ENCODE peak calls at places on chromosomes 7 and 10, in six cellular contexts. F is hepatocyte; W is endodermal cell; K is CD4-positive, alpha-beta memory T cell; B is SK-N-SH; N is naive thymus-derived CD4-positive, alpha-beta T cell. D is an unnamed sample.
A peak's percentile ranks its signal among the peaks of the same experiment; 100 is the strongest.

GRCh38 chr10:123665371-123666286 is 526 bp upstream of the GPR26 start:
- DNase-seq in F (no peak), W (peak; percentile 63), K (no peak), B (peak; percentile 62), N (no peak), D (no peak)

GRCh38 chr7:134042307-134042706 is 84.8 kb upstream of the LRGUK start:
- DNase-seq in F (no peak), W (no peak), K (no peak), B (peak; percentile 59), N (no peak), D (no peak)

GRCh38 chr10:3496138-3496537 is 288.9 kb downstream of the KLF6 start:
- DNase-seq in F (no peak), W (no peak), K (no peak), B (no peak), N (no peak), D (no peak)

GRCh38 chr7:43933902-43934560 is 7.8 kb downstream of the UBE2D4 start:
- DNase-seq in F (no peak), W (no peak), K (no peak), B (no peak), N (no peak), D (no peak)

GRCh38 chr10:30466466-30466865 is 32.5 kb downstream of the MAP3K8 start:
- DNase-seq in F (no peak), W (no peak), K (no peak), B (no peak), N (no peak), D (no peak)

GRCh38 chr7:151901313-151901669 is 24.4 kb upstream of the PRKAG2 start:
- DNase-seq in F (no peak), W (no peak), K (no peak), B (no peak), N (no peak), D (no peak)

GRCh38 chr10:107548301-107548700 is 383.8 kb upstream of the SORCS1 start:
- DNase-seq in F (no peak), W (peak; percentile 75), K (no peak), B (no peak), N (no peak), D (no peak)

GRCh38 chr10:62805139-62806092 is 896 bp downstream of the ADO start:
- DNase-seq in F (peak; percentile 67), W (peak; percentile 81), K (no peak), B (peak; percentile 69), N (no peak), D (peak; percentile 47)

GRCh38 chr7:105102557-105103352 is 88.8 kb downstream of the KMT2E start:
- DNase-seq in F (no peak), W (no peak), K (no peak), B (peak; percentile 45), N (no peak), D (no peak)

GRCh38 chr7:64515330-64515729 is 47.5 kb downstream of the ZNF680 start:
- DNase-seq in F (no peak), W (no peak), K (no peak), B (no peak), N (no peak), D (no peak)

GRCh38 chr7:157734926-157735640 is 398.3 kb downstream of the DNAJB6 start:
- DNase-seq in F (no peak), W (no peak), K (no peak), B (no peak), N (no peak), D (no peak)
- H3K27me3 ChIP-seq in F (peaks cover 9% of the 10 kb centered on the region), W (no peaks in the 10 kb centered on the region), K (no peaks in the 10 kb centered on the region), B (no peaks in the 10 kb centered on the region), N (no peaks in the 10 kb centered on the region), D (no peaks in the 10 kb centered on the region)

GRCh38 chr7:155490697-155491628 is 33.0 kb downstream of the EN2 start:
- DNase-seq in F (no peak), W (peak; percentile 77), K (no peak), B (peak; percentile 71), N (no peak), D (no peak)

GRCh38 chr7:155489158-155489840 is 31.4 kb downstream of the EN2 start:
- DNase-seq in F (no peak), W (no peak), K (no peak), B (no peak), N (no peak), D (no peak)

GRCh38 chr7:155488483-155489127 is 30.7 kb downstream of the EN2 start:
- DNase-seq in F (no peak), W (no peak), K (no peak), B (no peak), N (no peak), D (no peak)

GRCh38 chr7:155491812-155492211 is 33.9 kb downstream of the EN2 start:
- DNase-seq in F (no peak), W (no peak), K (no peak), B (no peak), N (no peak), D (no peak)

GRCh38 chr7:155489862-155490696 is 32.1 kb downstream of the EN2 start:
- DNase-seq in F (no peak), W (peak; percentile 66), K (no peak), B (peak; percentile 47), N (no peak), D (no peak)
- H3K27me3 ChIP-seq in F (peaks cover 52% of the 10 kb centered on the region), W (peaks cover 76% of the 10 kb centered on the region), K (no peaks in the 10 kb centered on the region), B (peaks cover 95% of the 10 kb centered on the region), N (no peaks in the 10 kb centered on the region), D (no peaks in the 10 kb centered on the region)

GRCh38 chr10:80579370-80579769 is 41.7 kb downstream of the SH2D4B start:
- DNase-seq in F (no peak), W (no peak), K (no peak), B (no peak), N (no peak), D (no peak)

GRCh38 chr10:80581469-80581835 is 43.8 kb downstream of the SH2D4B start:
- DNase-seq in F (no peak), W (no peak), K (no peak), B (no peak), N (no peak), D (no peak)

GRCh38 chr10:80582561-80582960 is 44.9 kb downstream of the SH2D4B start:
- DNase-seq in F (no peak), W (no peak), K (no peak), B (no peak), N (no peak), D (no peak)

GRCh38 chr10:80580811-80581468 is 43.2 kb downstream of the SH2D4B start:
- DNase-seq in F (peak; percentile 18), W (no peak), K (no peak), B (no peak), N (no peak), D (no peak)

GRCh38 chr10:80579849-80580645 is 42.3 kb downstream of the SH2D4B start:
- DNase-seq in F (no peak), W (no peak), K (no peak), B (no peak), N (no peak), D (no peak)
- H3K27me3 ChIP-seq in F (no peaks in the 10 kb centered on the region), W (no peaks in the 10 kb centered on the region), K (no peaks in the 10 kb centered on the region), B (no peaks in the 10 kb centered on the region), N (no peaks in the 10 kb centered on the region), D (no peaks in the 10 kb centered on the region)

DNA sequence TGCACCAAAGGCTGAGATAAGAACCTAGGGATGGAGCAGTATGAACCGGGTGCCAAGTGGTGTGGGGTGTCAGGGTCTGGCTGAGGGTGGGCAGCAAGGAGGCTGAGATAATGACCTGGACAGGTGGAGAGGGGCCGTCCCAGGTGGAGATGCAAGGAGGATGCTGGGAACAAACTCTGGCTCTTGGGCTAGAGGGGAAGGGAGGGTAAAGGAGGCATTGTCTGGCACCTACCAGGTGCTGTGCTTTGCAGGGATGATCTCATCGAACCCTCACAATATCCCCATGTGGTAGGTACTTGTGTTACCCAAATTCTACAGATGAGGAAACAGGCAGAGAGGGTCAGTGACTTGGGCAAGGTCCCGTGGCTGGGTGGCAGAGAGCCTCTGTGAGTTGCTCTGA is 19.9 kb upstream of the HOXA13 start:
- DNase-seq in F (no peak), W (no peak), K (no peak), B (no peak), N (no peak), D (no peak)
- H3K27me3 ChIP-seq in F (peaks cover 91% of the 10 kb centered on the region), W (peaks cover 98% of the 10 kb centered on the region), K (peaks cover 18% of the 10 kb centered on the region), B (peaks cover 100% of the 10 kb centered on the region), N (peaks cover 3% of the 10 kb centered on the region), D (peaks cover 67% of the 10 kb centered on the region)

DNA sequence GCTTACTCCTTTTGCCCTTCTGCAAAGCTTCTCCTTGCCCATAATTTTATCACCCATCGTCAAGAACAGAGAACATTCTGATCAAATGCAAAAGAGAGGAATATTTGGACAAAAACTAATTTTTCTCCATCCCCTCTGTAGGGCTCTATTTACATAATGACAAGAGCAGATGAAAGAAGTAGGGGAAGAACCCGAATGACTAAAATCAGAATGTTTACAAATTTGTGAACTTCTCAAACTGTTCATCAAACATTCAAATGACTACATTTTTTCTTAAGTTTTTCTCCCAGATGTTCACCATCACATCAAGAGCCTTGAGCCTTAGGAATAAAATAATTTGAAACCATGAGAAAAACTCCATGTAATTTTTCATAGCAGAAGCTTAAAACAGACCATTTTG is 119.4 kb downstream of the DGKI start:
- DNase-seq in F (no peak), W (no peak), K (no peak), B (no peak), N (no peak), D (no peak)
- H3K27me3 ChIP-seq in F (peaks cover 8% of the 10 kb centered on the region), W (no peaks in the 10 kb centered on the region), K (no peaks in the 10 kb centered on the region), B (no peaks in the 10 kb centered on the region), N (no peaks in the 10 kb centered on the region), D (no peaks in the 10 kb centered on the region)

GRCh38 chr7:121479466-121479865 is 83.4 kb upstream of the FAM3C start:
- DNase-seq in F (no peak), W (no peak), K (no peak), B (no peak), N (no peak), D (no peak)
- H3K27me3 ChIP-seq in F (no peaks in the 10 kb centered on the region), W (no peaks in the 10 kb centered on the region), K (no peaks in the 10 kb centered on the region), B (no peaks in the 10 kb centered on the region), N (no peaks in the 10 kb centered on the region), D (no peaks in the 10 kb centered on the region)

GRCh38 chr7:50310361-50310760 is 5.8 kb downstream of the IKZF1 start:
- DNase-seq in F (no peak), W (no peak), K (no peak), B (no peak), N (no peak), D (no peak)

GRCh38 chr7:50309736-50310135 is 5.2 kb downstream of the IKZF1 start:
- DNase-seq in F (no peak), W (no peak), K (no peak), B (no peak), N (no peak), D (no peak)

GRCh38 chr7:50308301-50309129 is 4.0 kb downstream of the IKZF1 start:
- DNase-seq in F (no peak), W (no peak), K (no peak), B (no peak), N (no peak), D (no peak)

GRCh38 chr7:50307368-50308012 is 3.0 kb downstream of the IKZF1 start:
- DNase-seq in F (no peak), W (no peak), K (peak; percentile 68), B (no peak), N (peak; percentile 85), D (no peak)

DNA sequence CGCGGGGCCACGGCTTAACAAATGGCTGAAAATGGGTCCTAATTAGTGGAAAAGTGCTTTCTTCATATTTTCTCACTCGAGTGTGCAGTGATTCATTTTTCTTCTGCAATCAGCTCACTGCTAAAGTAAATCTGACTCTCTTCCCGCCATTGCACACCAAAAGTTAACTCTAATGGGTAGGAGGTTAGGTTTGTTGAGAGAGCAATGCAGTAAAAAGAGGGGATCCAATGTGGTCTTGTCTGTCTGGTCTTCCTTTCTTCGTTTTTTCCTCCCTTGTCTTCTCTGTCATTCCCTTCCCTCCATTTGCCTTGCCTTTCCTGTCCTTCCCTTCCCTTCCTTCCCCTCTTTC is 4.6 kb downstream of the IKZF1 start:
- DNase-seq in F (no peak), W (no peak), K (no peak), B (no peak), N (no peak), D (no peak)
- H3K27me3 ChIP-seq in F (peaks cover 75% of the 10 kb centered on the region), W (peaks cover 34% of the 10 kb centered on the region), K (no peaks in the 10 kb centered on the region), B (peaks cover 12% of the 10 kb centered on the region), N (no peaks in the 10 kb centered on the region), D (peaks cover 1% of the 10 kb centered on the region)

GRCh38 chr7:29146082-29146706 is at the start of gene CPVL:
- DNase-seq in F (peak; percentile 54), W (peak; percentile 88), K (no peak), B (peak; percentile 62), N (no peak), D (peak; percentile 38)
- H3K27me3 ChIP-seq in F (no peaks in the 10 kb centered on the region), W (peaks cover 26% of the 10 kb centered on the region), K (peaks cover 6% of the 10 kb centered on the region), B (peaks cover 27% of the 10 kb centered on the region), N (peaks cover 4% of the 10 kb centered on the region), D (no peaks in the 10 kb centered on the region)

D was measured in neuronal stem cell.